ENCODE peak calls at places on chromosome 9, in six cellular contexts. One of them, this sample, is unnamed.

GRCh38 chr9:94937214-94937903 is 210.9 kb downstream of the AOPEP start:
- DNase-seq in PC-9: peak
- DNase-seq in upper lobe of left lung: no peak
- DNase-seq in fibroblast of pulmonary artery: peak
- DNase-seq in brain microvascular endothelial cell: peak
- DNase-seq in cardiac fibroblast: peak
- DNase-seq in this sample: no peak

GRCh38 chr9:135348076-135348787 is 131.3 kb upstream of the PPP1R26 start:
- DNase-seq in PC-9: no peak
- DNase-seq in upper lobe of left lung: peak
- DNase-seq in fibroblast of pulmonary artery: no peak
- DNase-seq in brain microvascular endothelial cell: no peak
- DNase-seq in cardiac fibroblast: no peak
- DNase-seq in this sample: no peak

GRCh38 chr9:32431940-32432555 is 47.6 kb downstream of the ACO1 start:
- DNase-seq in PC-9: no peak
- DNase-seq in upper lobe of left lung: no peak
- DNase-seq in fibroblast of pulmonary artery: peak
- DNase-seq in brain microvascular endothelial cell: peak
- DNase-seq in cardiac fibroblast: peak
- DNase-seq in this sample: peak

GRCh38 chr9:23824241-23825142 is 1.5 kb downstream of the ELAVL2 start:
- DNase-seq in PC-9: no peak
- DNase-seq in upper lobe of left lung: peak
- DNase-seq in fibroblast of pulmonary artery: no peak
- DNase-seq in brain microvascular endothelial cell: no peak
- DNase-seq in cardiac fibroblast: no peak
- DNase-seq in this sample: no peak

GRCh38 chr9:124632077-124632621 is 125.0 kb upstream of the NR5A1 start:
- DNase-seq in PC-9: no peak
- DNase-seq in upper lobe of left lung: no peak
- DNase-seq in fibroblast of pulmonary artery: peak
- DNase-seq in brain microvascular endothelial cell: no peak
- DNase-seq in cardiac fibroblast: peak
- DNase-seq in this sample: no peak

GRCh38 chr9:108103294-108103693 is 613.7 kb upstream of the KLF4 start:
- DNase-seq in PC-9: no peak
- DNase-seq in upper lobe of left lung: no peak
- DNase-seq in fibroblast of pulmonary artery: no peak
- DNase-seq in brain microvascular endothelial cell: no peak
- DNase-seq in cardiac fibroblast: peak
- DNase-seq in this sample: no peak

GRCh38 chr9:113155911-113156559 is 5.2 kb downstream of the SLC31A2 start:
- DNase-seq in PC-9: no peak
- DNase-seq in upper lobe of left lung: no peak
- DNase-seq in fibroblast of pulmonary artery: no peak
- DNase-seq in brain microvascular endothelial cell: no peak
- DNase-seq in cardiac fibroblast: no peak
- DNase-seq in this sample: no peak

GRCh38 chr9:37197158-37198033 is 77.0 kb downstream of the ZCCHC7 start:
- DNase-seq in PC-9: no peak
- DNase-seq in upper lobe of left lung: no peak
- DNase-seq in fibroblast of pulmonary artery: peak
- DNase-seq in brain microvascular endothelial cell: peak
- DNase-seq in cardiac fibroblast: peak
- DNase-seq in this sample: peak

GRCh38 chr9:112360047-112360804 is 19.7 kb upstream of the HSDL2 start:
- DNase-seq in PC-9: peak
- DNase-seq in upper lobe of left lung: no peak
- DNase-seq in fibroblast of pulmonary artery: peak
- DNase-seq in brain microvascular endothelial cell: no peak
- DNase-seq in cardiac fibroblast: peak
- DNase-seq in this sample: no peak

GRCh38 chr9:81671880-81672280 is 17.5 kb downstream of the TLE1 start:
- DNase-seq in PC-9: no peak
- DNase-seq in upper lobe of left lung: no peak
- DNase-seq in fibroblast of pulmonary artery: peak
- DNase-seq in brain microvascular endothelial cell: no peak
- DNase-seq in cardiac fibroblast: peak
- DNase-seq in this sample: no peak

GRCh38 chr9:12640021-12640587 is 53.1 kb upstream of the TYRP1 start:
- DNase-seq in PC-9: no peak
- DNase-seq in upper lobe of left lung: no peak
- DNase-seq in fibroblast of pulmonary artery: peak
- DNase-seq in brain microvascular endothelial cell: peak
- DNase-seq in cardiac fibroblast: peak
- DNase-seq in this sample: no peak

GRCh38 chr9:87158779-87159178 is 211.5 kb upstream of the GAS1 start:
- DNase-seq in PC-9: no peak
- DNase-seq in upper lobe of left lung: no peak
- DNase-seq in fibroblast of pulmonary artery: no peak
- DNase-seq in brain microvascular endothelial cell: no peak
- DNase-seq in cardiac fibroblast: no peak
- DNase-seq in this sample: no peak

GRCh38 chr9:117682955-117683710 is 21.1 kb upstream of the TLR4 start:
- DNase-seq in PC-9: no peak
- DNase-seq in upper lobe of left lung: no peak
- DNase-seq in fibroblast of pulmonary artery: peak
- DNase-seq in brain microvascular endothelial cell: no peak
- DNase-seq in cardiac fibroblast: peak
- DNase-seq in this sample: no peak

GRCh38 chr9:94084314-94084713 is at the start of gene PTPDC1:
- DNase-seq in PC-9: no peak
- DNase-seq in upper lobe of left lung: peak
- DNase-seq in fibroblast of pulmonary artery: peak
- DNase-seq in brain microvascular endothelial cell: peak
- DNase-seq in cardiac fibroblast: peak
- DNase-seq in this sample: no peak

GRCh38 chr9:89637787-89638186 is 33.0 kb downstream of the GADD45G start:
- DNase-seq in PC-9: no peak
- DNase-seq in upper lobe of left lung: no peak
- DNase-seq in fibroblast of pulmonary artery: no peak
- DNase-seq in brain microvascular endothelial cell: no peak
- DNase-seq in cardiac fibroblast: no peak
- DNase-seq in this sample: no peak

GRCh38 chr9:69549310-69550202 is 122.6 kb downstream of the APBA1 start:
- DNase-seq in PC-9: peak
- DNase-seq in upper lobe of left lung: no peak
- DNase-seq in fibroblast of pulmonary artery: peak
- DNase-seq in brain microvascular endothelial cell: peak
- DNase-seq in cardiac fibroblast: peak
- DNase-seq in this sample: peak

GRCh38 chr9:113222482-113222841 is 1.1 kb downstream of the SLC31A1 start:
- DNase-seq in PC-9: no peak
- DNase-seq in upper lobe of left lung: no peak
- DNase-seq in fibroblast of pulmonary artery: peak
- DNase-seq in brain microvascular endothelial cell: no peak
- DNase-seq in cardiac fibroblast: peak
- DNase-seq in this sample: no peak

GRCh38 chr9:37667706-37668672 is 17.2 kb downstream of the FRMPD1 start:
- DNase-seq in PC-9: no peak
- DNase-seq in upper lobe of left lung: no peak
- DNase-seq in fibroblast of pulmonary artery: no peak
- DNase-seq in brain microvascular endothelial cell: no peak
- DNase-seq in cardiac fibroblast: no peak
- DNase-seq in this sample: no peak

GRCh38 chr9:134065720-134066419 is 2.0 kb downstream of the BRD3 start:
- DNase-seq in PC-9: peak
- DNase-seq in upper lobe of left lung: peak
- DNase-seq in fibroblast of pulmonary artery: peak
- DNase-seq in brain microvascular endothelial cell: peak
- DNase-seq in cardiac fibroblast: peak
- DNase-seq in this sample: peak

GRCh38 chr9:123400926-123401503 is 45.0 kb downstream of the CRB2 start:
- DNase-seq in PC-9: no peak
- DNase-seq in upper lobe of left lung: no peak
- DNase-seq in fibroblast of pulmonary artery: no peak
- DNase-seq in brain microvascular endothelial cell: no peak
- DNase-seq in cardiac fibroblast: no peak
- DNase-seq in this sample: no peak

GRCh38 chr9:93128715-93129224 is 5.3 kb downstream of the NINJ1 start:
- DNase-seq in PC-9: no peak
- DNase-seq in upper lobe of left lung: no peak
- DNase-seq in fibroblast of pulmonary artery: no peak
- DNase-seq in brain microvascular endothelial cell: no peak
- DNase-seq in cardiac fibroblast: no peak
- DNase-seq in this sample: no peak

GRCh38 chr9:122832194-122832593 is 3.8 kb upstream of the PDCL start:
- DNase-seq in PC-9: no peak
- DNase-seq in upper lobe of left lung: no peak
- DNase-seq in fibroblast of pulmonary artery: no peak
- DNase-seq in brain microvascular endothelial cell: no peak
- DNase-seq in cardiac fibroblast: no peak
- DNase-seq in this sample: no peak

GRCh38 chr9:132943677-132944293 is 631 bp downstream of the TSC1 start:
- DNase-seq in PC-9: no peak
- DNase-seq in upper lobe of left lung: no peak
- DNase-seq in fibroblast of pulmonary artery: no peak
- DNase-seq in brain microvascular endothelial cell: no peak
- DNase-seq in cardiac fibroblast: peak
- DNase-seq in this sample: no peak

GRCh38 chr9:33988219-33988890 is 60.3 kb downstream of the UBAP2 start:
- DNase-seq in PC-9: no peak
- DNase-seq in upper lobe of left lung: no peak
- DNase-seq in fibroblast of pulmonary artery: no peak
- DNase-seq in brain microvascular endothelial cell: no peak
- DNase-seq in cardiac fibroblast: peak
- DNase-seq in this sample: peak

GRCh38 chr9:77038281-77039036 is 19.0 kb downstream of the FOXB2 start:
- DNase-seq in PC-9: no peak
- DNase-seq in upper lobe of left lung: no peak
- DNase-seq in fibroblast of pulmonary artery: no peak
- DNase-seq in brain microvascular endothelial cell: no peak
- DNase-seq in cardiac fibroblast: no peak
- DNase-seq in this sample: no peak

GRCh38 chr9:98879094-98879957 is 64.4 kb upstream of the COL15A1 start:
- DNase-seq in PC-9: no peak
- DNase-seq in upper lobe of left lung: no peak
- DNase-seq in fibroblast of pulmonary artery: no peak
- DNase-seq in brain microvascular endothelial cell: no peak
- DNase-seq in cardiac fibroblast: no peak
- DNase-seq in this sample: no peak

GRCh38 chr9:38018230-38018963 is 50.6 kb downstream of the SHB start:
- DNase-seq in PC-9: no peak
- DNase-seq in upper lobe of left lung: no peak
- DNase-seq in fibroblast of pulmonary artery: no peak
- DNase-seq in brain microvascular endothelial cell: no peak
- DNase-seq in cardiac fibroblast: no peak
- DNase-seq in this sample: no peak

GRCh38 chr9:134384811-134385479 is 58.7 kb downstream of the RXRA start:
- DNase-seq in PC-9: peak
- DNase-seq in upper lobe of left lung: no peak
- DNase-seq in fibroblast of pulmonary artery: no peak
- DNase-seq in brain microvascular endothelial cell: no peak
- DNase-seq in cardiac fibroblast: no peak
- DNase-seq in this sample: no peak

GRCh38 chr9:6915635-6916034 is 157.9 kb downstream of the KDM4C start:
- DNase-seq in PC-9: no peak
- DNase-seq in upper lobe of left lung: no peak
- DNase-seq in fibroblast of pulmonary artery: no peak
- DNase-seq in brain microvascular endothelial cell: no peak
- DNase-seq in cardiac fibroblast: no peak
- DNase-seq in this sample: no peak

DNA sequence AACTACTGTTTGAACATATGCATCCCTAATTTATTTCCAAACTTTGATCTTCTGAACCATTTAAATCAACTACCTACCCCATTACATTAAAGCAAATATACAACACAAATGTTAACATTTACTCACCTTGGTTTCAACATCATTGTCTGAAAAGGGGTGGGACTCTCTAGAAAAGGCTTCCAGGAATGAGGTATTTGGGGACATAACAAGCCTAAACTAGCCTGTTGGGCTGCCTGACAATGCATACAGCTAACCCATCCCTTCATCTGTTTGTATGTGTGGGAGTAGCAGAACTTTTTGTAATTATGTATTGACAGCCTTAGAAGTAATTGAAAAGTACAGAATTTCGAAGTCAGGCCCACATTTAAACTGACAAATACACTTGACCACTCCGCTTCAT is 2225.9 kb upstream of the C9orf72 start:
- DNase-seq in PC-9: no peak
- DNase-seq in upper lobe of left lung: no peak
- DNase-seq in fibroblast of pulmonary artery: no peak
- DNase-seq in brain microvascular endothelial cell: no peak
- DNase-seq in cardiac fibroblast: no peak
- DNase-seq in this sample: no peak
- TF ChIP-seq CTCF in PC-9: no peak
- TF ChIP-seq CTCF in upper lobe of left lung: no peak
- TF ChIP-seq CTCF in fibroblast of pulmonary artery: no peak
- TF ChIP-seq CTCF in brain microvascular endothelial cell: no peak
- TF ChIP-seq CTCF in cardiac fibroblast: no peak
- TF ChIP-seq CTCF in this sample: no peak

DNA sequence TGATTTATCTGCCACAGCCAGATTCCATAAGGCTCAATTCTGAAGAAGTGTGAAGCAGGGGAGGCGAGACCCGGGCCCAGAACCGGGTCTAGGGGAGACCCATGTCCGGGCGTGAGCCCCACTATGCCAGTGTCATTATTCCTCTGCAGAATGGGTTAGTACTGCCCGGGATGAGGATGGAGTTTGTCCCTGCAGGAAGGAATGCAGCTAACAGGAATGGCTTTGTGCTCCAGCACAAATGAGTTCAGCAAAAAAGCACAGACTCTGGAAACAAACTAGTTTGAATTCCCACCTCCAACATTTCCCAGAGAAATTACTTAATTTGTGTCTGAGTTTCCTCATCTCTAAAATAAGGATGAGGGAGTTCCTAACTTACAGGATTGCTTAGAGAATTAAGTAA is 202.9 kb downstream of the SYK start:
- DNase-seq in PC-9: no peak
- DNase-seq in upper lobe of left lung: no peak
- DNase-seq in fibroblast of pulmonary artery: no peak
- DNase-seq in brain microvascular endothelial cell: no peak
- DNase-seq in cardiac fibroblast: no peak
- DNase-seq in this sample: no peak
- TF ChIP-seq CTCF in PC-9: no peak
- TF ChIP-seq CTCF in upper lobe of left lung: no peak
- TF ChIP-seq CTCF in fibroblast of pulmonary artery: peak
- TF ChIP-seq CTCF in brain microvascular endothelial cell: peak
- TF ChIP-seq CTCF in cardiac fibroblast: no peak
- TF ChIP-seq CTCF in this sample: no peak

GRCh38 chr9:126317513-126317912 is 9.1 kb upstream of the MVB12B start:
- DNase-seq in PC-9: no peak
- DNase-seq in upper lobe of left lung: no peak
- DNase-seq in fibroblast of pulmonary artery: no peak
- DNase-seq in brain microvascular endothelial cell: no peak
- DNase-seq in cardiac fibroblast: peak
- DNase-seq in this sample: no peak
- TF ChIP-seq CTCF in PC-9: peak
- TF ChIP-seq CTCF in upper lobe of left lung: peak
- TF ChIP-seq CTCF in fibroblast of pulmonary artery: peak
- TF ChIP-seq CTCF in brain microvascular endothelial cell: peak
- TF ChIP-seq CTCF in cardiac fibroblast: no peak
- TF ChIP-seq CTCF in this sample: no peak

DNA sequence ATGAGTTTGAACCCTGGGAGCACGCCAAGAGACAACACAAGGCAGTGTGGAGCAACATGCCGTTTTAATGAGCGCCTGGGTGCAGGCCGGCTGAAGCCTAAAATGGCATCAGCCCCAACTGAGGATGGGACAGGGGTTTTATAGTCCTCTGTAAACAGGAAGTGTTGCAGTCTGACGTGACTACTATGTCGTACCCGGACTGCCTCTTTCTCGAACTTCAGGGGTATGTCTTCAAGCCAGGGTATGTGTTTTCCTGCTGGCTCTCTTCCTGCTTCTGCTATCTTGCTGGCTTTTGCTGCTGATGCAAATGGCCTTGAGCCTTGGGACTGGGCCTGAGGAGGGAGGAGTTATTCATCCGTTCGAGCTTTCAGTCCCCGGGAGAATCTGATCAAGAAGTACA is 193.8 kb downstream of the CYLC2 start:
- DNase-seq in PC-9: no peak
- DNase-seq in upper lobe of left lung: no peak
- DNase-seq in fibroblast of pulmonary artery: no peak
- DNase-seq in brain microvascular endothelial cell: no peak
- DNase-seq in cardiac fibroblast: peak
- DNase-seq in this sample: no peak
- TF ChIP-seq CTCF in PC-9: no peak
- TF ChIP-seq CTCF in upper lobe of left lung: no peak
- TF ChIP-seq CTCF in fibroblast of pulmonary artery: no peak
- TF ChIP-seq CTCF in brain microvascular endothelial cell: no peak
- TF ChIP-seq CTCF in cardiac fibroblast: no peak
- TF ChIP-seq CTCF in this sample: no peak